ENCODE peak calls at places on chromosomes 11 and 22, in four cellular contexts. U is IMR-90, H is OCI-LY7, W is fibroblast of lung. Y is an unnamed sample.

GRCh38 chr11:100929377-100929776 is 200.2 kb downstream of the PGR start:
- DNase-seq in U (peak; percentile 81), H (no peak), W (peak; percentile 61), Y (no peak)

GRCh38 chr11:133832096-133833081 is 12.9 kb downstream of the SPATA19 start:
- DNase-seq in U (no peak), H (no peak), W (no peak), Y (no peak)

GRCh38 chr11:15801616-15802015 is 554.7 kb downstream of the SOX6 start:
- DNase-seq in U (no peak), H (no peak), W (no peak), Y (no peak)

GRCh38 chr11:45092901-45093760 is 53.3 kb upstream of the PRDM11 start:
- DNase-seq in U (peak; percentile 85), H (no peak), W (peak; percentile 80), Y (no peak)

GRCh38 chr11:29321293-29322132 is 695.3 kb downstream of the KCNA4 start:
- DNase-seq in U (peak; percentile 94), H (no peak), W (peak; percentile 49), Y (no peak)

GRCh38 chr22:23570681-23571080 is 9.4 kb downstream of the IGLL1 start:
- DNase-seq in U (no peak), H (no peak), W (no peak), Y (no peak)

GRCh38 chr22:26367402-26368245 is 61.4 kb upstream of the ASPHD2 start:
- DNase-seq in U (peak; percentile 20), H (peak; percentile 76), W (peak; percentile 37), Y (peak; percentile 86)

GRCh38 chr22:21033895-21034294 is 1.5 kb upstream of the SLC7A4 start:
- DNase-seq in U (no peak), H (no peak), W (no peak), Y (no peak)

GRCh38 chr11:129192150-129192549 is at the start of gene ARHGAP32:
- DNase-seq in U (no peak), H (no peak), W (no peak), Y (no peak)

GRCh38 chr22:36461665-36462474 is 19.6 kb downstream of the TXN2 start:
- DNase-seq in U (peak; percentile 94), H (no peak), W (peak; percentile 71), Y (no peak)

GRCh38 chr11:86660011-86660595 is 12.3 kb downstream of the ME3 start:
- DNase-seq in U (peak; percentile 77), H (no peak), W (peak; percentile 74), Y (no peak)

GRCh38 chr11:122229078-122229477 is 113.1 kb upstream of the BLID start:
- DNase-seq in U (peak; percentile 61), H (no peak), W (peak; percentile 79), Y (no peak)

GRCh38 chr11:69374110-69374981 is 80.4 kb downstream of the MYEOV start:
- DNase-seq in U (no peak), H (peak; percentile 29), W (no peak), Y (no peak)

GRCh38 chr11:44566952-44567875 is 1.8 kb downstream of the CD82 start:
- DNase-seq in U (no peak), H (no peak), W (no peak), Y (no peak)

GRCh38 chr11:8229299-8230177 is 34.1 kb downstream of the LMO1 start:
- DNase-seq in U (no peak), H (no peak), W (peak; percentile 11), Y (no peak)

GRCh38 chr11:111476366-111476765 is 35.8 kb downstream of the BTG4 start:
- DNase-seq in U (peak; percentile 16), H (no peak), W (no peak), Y (no peak)

GRCh38 chr11:131763193-131763890 is 392.9 kb downstream of the NTM start:
- DNase-seq in U (peak; percentile 46), H (no peak), W (peak; percentile 42), Y (no peak)

GRCh38 chr22:37229012-37229804 is 14.9 kb downstream of the RAC2 start:
- DNase-seq in U (peak; percentile 87), H (peak; percentile 61), W (peak; percentile 90), Y (no peak)

GRCh38 chr11:30501744-30502143 is 84.4 kb downstream of the MPPED2 start:
- DNase-seq in U (no peak), H (no peak), W (no peak), Y (no peak)

GRCh38 chr11:114758627-114759026 is 80.3 kb downstream of the NXPE2 start:
- DNase-seq in U (no peak), H (no peak), W (no peak), Y (no peak)

GRCh38 chr11:90423378-90423777 is 200.5 kb upstream of the CHORDC1 start:
- DNase-seq in U (no peak), H (no peak), W (no peak), Y (peak; percentile 47)

GRCh38 chr11:27427183-27427980 is 45.2 kb downstream of the LGR4 start:
- DNase-seq in U (peak; percentile 34), H (no peak), W (no peak), Y (no peak)

GRCh38 chr22:49083607-49084006 is 744.1 kb downstream of the BRD1 start:
- DNase-seq in U (no peak), H (no peak), W (no peak), Y (no peak)

GRCh38 chr11:14411818-14412217 is 52.8 kb upstream of the RRAS2 start:
- DNase-seq in U (peak; percentile 89), H (no peak), W (peak; percentile 93), Y (no peak)

GRCh38 chr11:45577755-45578154 is 87.7 kb downstream of the CHST1 start:
- DNase-seq in U (no peak), H (no peak), W (no peak), Y (peak; percentile 37)

GRCh38 chr11:14873632-14874031 is 18.4 kb downstream of the CYP2R1 start:
- DNase-seq in U (no peak), H (no peak), W (no peak), Y (no peak)

GRCh38 chr22:39434243-39434653 is 22.6 kb upstream of the MGAT3 start:
- DNase-seq in U (no peak), H (no peak), W (no peak), Y (no peak)

GRCh38 chr11:359181-359714 is 10.1 kb upstream of the B4GALNT4 start:
- DNase-seq in U (no peak), H (peak; percentile 22), W (no peak), Y (no peak)

GRCh38 chr22:21650823-21651520 is 8.9 kb downstream of the SDF2L1 start:
- DNase-seq in U (no peak), H (no peak), W (no peak), Y (peak; percentile 48)

GRCh38 chr22:49975543-49976389 is 15.2 kb downstream of the PIM3 start:
- DNase-seq in U (no peak), H (no peak), W (no peak), Y (peak; percentile 52)

GRCh38 chr11:57406337-57406904 is 16.0 kb upstream of the PRG2 start:
- DNase-seq in U (peak; percentile 39), H (no peak), W (peak; percentile 17), Y (no peak)

GRCh38 chr22:36194971-36195370 is 6.6 kb downstream of the APOL4 start:
- DNase-seq in U (peak; percentile 77), H (peak; percentile 58), W (peak; percentile 83), Y (peak; percentile 83)

GRCh38 chr22:36376265-36376664 is 11.5 kb downstream of the MYH9 start:
- DNase-seq in U (no peak), H (no peak), W (no peak), Y (no peak)

GRCh38 chr11:58575377-58576020 is at the start of gene LPXN:
- DNase-seq in U (peak; percentile 63), H (peak; percentile 83), W (no peak), Y (no peak)

GRCh38 chr11:103928040-103928555 is 108.3 kb upstream of the DDI1 start:
- DNase-seq in U (no peak), H (no peak), W (no peak), Y (peak; percentile 9)

DNA sequence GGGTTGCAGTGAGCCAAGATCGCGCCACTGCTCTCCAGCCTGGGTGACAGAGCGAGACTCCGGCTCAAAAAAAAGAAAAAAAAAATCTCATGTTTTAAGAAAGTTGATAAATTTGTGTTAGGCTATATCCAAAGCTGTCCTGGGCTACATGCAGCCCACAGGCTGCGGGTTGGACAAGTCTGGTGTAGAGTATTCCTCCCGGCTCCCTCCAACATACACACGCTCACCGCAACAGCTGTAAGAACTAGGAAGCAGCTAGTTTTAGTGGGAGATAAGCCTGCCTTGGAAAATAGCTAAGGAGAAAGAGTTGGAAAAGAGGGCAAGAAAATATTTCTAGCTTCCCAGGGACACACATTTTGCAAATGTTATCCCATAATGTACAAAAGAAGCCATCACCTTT is 46.6 kb downstream of the CELF1 start:
- DNase-seq in U (peak; percentile 20), H (no peak), W (peak; percentile 62), Y (no peak)
- H4K20me1 ChIP-seq in U (peaks cover 74% of the 10 kb centered on the region), H (peaks cover 17% of the 10 kb centered on the region), W (no peaks in the 10 kb centered on the region), Y (peaks cover 98% of the 10 kb centered on the region)

GRCh38 chr22:46660604-46661201 is 40.5 kb downstream of the GRAMD4 start:
- DNase-seq in U (no peak), H (no peak), W (no peak), Y (no peak)
- TF ChIP-seq CTCF in U (no peak), H (no peak), W (no peak), Y (peak; percentile 10)

GRCh38 chr22:32837803-32838202 is 36.3 kb downstream of the TIMP3 start:
- DNase-seq in U (no peak), H (no peak), W (no peak), Y (no peak)
- H4K20me1 ChIP-seq in U (peaks cover 100% of the 10 kb centered on the region), H (no peaks in the 10 kb centered on the region), W (peaks cover 5% of the 10 kb centered on the region), Y (no peaks in the 10 kb centered on the region)

GRCh38 chr11:123478352-123478986 is 48.4 kb downstream of the GRAMD1B start:
- DNase-seq in U (peak; percentile 85), H (peak; percentile 67), W (peak; percentile 86), Y (peak; percentile 83)
- TF ChIP-seq CTCF in U (peak; percentile 92), H (peak; percentile 94), W (peak; percentile 69), Y (peak; percentile 90)

GRCh38 chr11:35165416-35166368 is 26.7 kb downstream of the CD44 start:
- DNase-seq in U (peak; percentile 50), H (peak; percentile 82), W (peak; percentile 85), Y (peak; percentile 45)
- H4K20me1 ChIP-seq in U (peaks cover 99% of the 10 kb centered on the region), H (no peaks in the 10 kb centered on the region), W (peaks cover 2% of the 10 kb centered on the region), Y (no peaks in the 10 kb centered on the region)

GRCh38 chr11:61474234-61474633 is 34.3 kb upstream of the LRRC10B start:
- DNase-seq in U (no peak), H (no peak), W (no peak), Y (no peak)
- TF ChIP-seq CTCF in U (no peak), H (no peak), W (no peak), Y (no peak)

DNA sequence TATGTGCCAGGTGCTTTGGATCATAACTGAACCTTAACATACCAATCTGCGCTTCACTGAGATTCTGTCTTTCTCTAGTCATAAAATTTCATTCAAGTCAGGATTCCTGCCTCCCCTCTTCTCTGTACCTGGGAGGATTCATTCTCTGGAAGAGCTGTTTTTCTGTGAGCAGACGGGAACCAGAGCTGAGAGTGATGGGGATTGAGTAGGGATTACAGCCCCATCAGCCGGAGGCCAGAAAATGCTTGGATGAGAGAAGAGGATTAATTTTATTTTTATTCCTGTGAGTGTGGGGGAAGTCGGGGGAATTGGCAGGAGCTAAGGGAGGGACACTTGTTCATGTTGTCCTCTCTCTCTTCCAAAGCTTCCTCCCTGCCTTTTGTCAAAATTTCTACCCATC is 4.7 kb downstream of the STX3 start:
- DNase-seq in U (no peak), H (no peak), W (no peak), Y (no peak)
- H4K20me1 ChIP-seq in U (peaks cover 9% of the 10 kb centered on the region), H (no peaks in the 10 kb centered on the region), W (no peaks in the 10 kb centered on the region), Y (peaks cover 21% of the 10 kb centered on the region)